ENCODE peak calls at places on chromosomes 2 and 18, in four cellular contexts. Y is COR-L47, U is OCI-M1, O is T1000. V is an unnamed sample.
A peak's percentile ranks its signal among the peaks of the same experiment; 100 is the strongest.

GRCh38 chr2:78147466-78147865 is 625.3 kb upstream of the LRRTM4 start:
- DNase-seq in O (no peak), Y (no peak), U (no peak), V (no peak)

GRCh38 chr2:1053781-1054180 is 103.1 kb downstream of the SNTG2 start:
- DNase-seq in O (no peak), U (no peak), Y (no peak), V (no peak)

GRCh38 chr18:34913837-34914755 is 127.1 kb upstream of the MAPRE2 start:
- DNase-seq in O (no peak), Y (no peak), U (no peak), V (no peak)

GRCh38 chr2:148130571-148130970 is 109.7 kb downstream of the MBD5 start:
- DNase-seq in Y (no peak), O (no peak), U (no peak), V (no peak)

GRCh38 chr2:241011296-241011600 is 12.8 kb downstream of the SNED1 start:
- DNase-seq in O (no peak), U (no peak), Y (no peak), V (no peak)

GRCh38 chr2:45839388-45840251 is 188.1 kb downstream of the PRKCE start:
- DNase-seq in O (no peak), U (no peak), Y (no peak), V (no peak)

GRCh38 chr2:197793456-197793855 is 8.3 kb upstream of the BOLL start:
- DNase-seq in O (no peak), U (no peak), Y (no peak), V (no peak)

GRCh38 chr2:26550276-26551015 is 72.5 kb upstream of the OTOF start:
- DNase-seq in O (no peak), U (no peak), Y (peak; percentile 91), V (peak; percentile 10)

GRCh38 chr2:73899801-73900336 is 7.1 kb downstream of the ACTG2 start:
- DNase-seq in Y (no peak), O (no peak), U (no peak), V (no peak)

GRCh38 chr2:97267411-97268074 is 154.6 kb downstream of the ANKRD36 start:
- DNase-seq in U (no peak), Y (no peak), O (no peak), V (no peak)

GRCh38 chr2:109339519-109339991 is 210.6 kb downstream of the SH3RF3 start:
- DNase-seq in U (no peak), Y (no peak), O (no peak), V (peak; percentile 37)

GRCh38 chr2:63399171-63399570 is 189.1 kb downstream of the WDPCP start:
- DNase-seq in U (no peak), Y (peak; percentile 79), O (no peak), V (peak; percentile 56)

GRCh38 chr2:195646424-195646823 is 10.6 kb upstream of the SLC39A10 start:
- DNase-seq in U (no peak), Y (no peak), O (no peak), V (no peak)

V was measured in NCI-H1417.